ENCODE peak calls at places on chromosomes 16 and 17, in eight cellular contexts. One of them, this sample, is unnamed.

GRCh38 chr16:70610273-70611223 is 35.8 kb upstream of the IL34 start:
- DNase-seq in cardiac muscle cell: peak
- DNase-seq in CD8-positive, alpha-beta T cell: no peak
- DNase-seq in breast epithelium: peak
- DNase-seq in colonic mucosa: peak
- DNase-seq in upper lobe of right lung: no peak
- DNase-seq in adrenal gland: peak
- DNase-seq in MM.1S: no peak
- DNase-seq in this sample: no peak

GRCh38 chr17:63399856-63400255 is 46.2 kb downstream of the CYB561 start:
- DNase-seq in cardiac muscle cell: peak
- DNase-seq in CD8-positive, alpha-beta T cell: no peak
- DNase-seq in breast epithelium: no peak
- DNase-seq in colonic mucosa: peak
- DNase-seq in upper lobe of right lung: no peak
- DNase-seq in adrenal gland: peak
- DNase-seq in MM.1S: no peak
- DNase-seq in this sample: no peak

GRCh38 chr17:48048321-48049140 is at the start of gene NFE2L1:
- DNase-seq in cardiac muscle cell: peak
- DNase-seq in CD8-positive, alpha-beta T cell: no peak
- DNase-seq in breast epithelium: peak
- DNase-seq in colonic mucosa: peak
- DNase-seq in upper lobe of right lung: peak
- DNase-seq in adrenal gland: peak
- DNase-seq in MM.1S: peak
- DNase-seq in this sample: peak

GRCh38 chr16:28477311-28477920 is 5.3 kb upstream of the NPIPB7 start:
- DNase-seq in cardiac muscle cell: no peak
- DNase-seq in CD8-positive, alpha-beta T cell: no peak
- DNase-seq in breast epithelium: no peak
- DNase-seq in colonic mucosa: peak
- DNase-seq in upper lobe of right lung: peak
- DNase-seq in adrenal gland: no peak
- DNase-seq in MM.1S: no peak
- DNase-seq in this sample: no peak

GRCh38 chr16:56231-56927 is 2.8 kb downstream of the SNRNP25 start:
- DNase-seq in cardiac muscle cell: no peak
- DNase-seq in CD8-positive, alpha-beta T cell: no peak
- DNase-seq in breast epithelium: no peak
- DNase-seq in colonic mucosa: no peak
- DNase-seq in upper lobe of right lung: no peak
- DNase-seq in adrenal gland: no peak
- DNase-seq in MM.1S: no peak
- DNase-seq in this sample: no peak

GRCh38 chr16:49649013-49649785 is 206.7 kb downstream of the ZNF423 start:
- DNase-seq in cardiac muscle cell: peak
- DNase-seq in CD8-positive, alpha-beta T cell: no peak
- DNase-seq in breast epithelium: no peak
- DNase-seq in colonic mucosa: no peak
- DNase-seq in upper lobe of right lung: no peak
- DNase-seq in adrenal gland: no peak
- DNase-seq in MM.1S: no peak
- DNase-seq in this sample: no peak

GRCh38 chr17:78027121-78027520 is 68.6 kb downstream of the TNRC6C start:
- DNase-seq in cardiac muscle cell: no peak
- DNase-seq in CD8-positive, alpha-beta T cell: no peak
- DNase-seq in breast epithelium: no peak
- DNase-seq in colonic mucosa: no peak
- DNase-seq in upper lobe of right lung: no peak
- DNase-seq in adrenal gland: no peak
- DNase-seq in MM.1S: no peak
- DNase-seq in this sample: no peak

GRCh38 chr16:48124266-48124665 is 31.5 kb downstream of the ABCC12 start:
- DNase-seq in cardiac muscle cell: no peak
- DNase-seq in CD8-positive, alpha-beta T cell: no peak
- DNase-seq in breast epithelium: no peak
- DNase-seq in colonic mucosa: no peak
- DNase-seq in upper lobe of right lung: no peak
- DNase-seq in adrenal gland: no peak
- DNase-seq in MM.1S: no peak
- DNase-seq in this sample: no peak

GRCh38 chr17:74163836-74164235 is 39.6 kb upstream of the RPL38 start:
- DNase-seq in cardiac muscle cell: no peak
- DNase-seq in CD8-positive, alpha-beta T cell: no peak
- DNase-seq in breast epithelium: no peak
- DNase-seq in colonic mucosa: no peak
- DNase-seq in upper lobe of right lung: peak
- DNase-seq in adrenal gland: no peak
- DNase-seq in MM.1S: no peak
- DNase-seq in this sample: no peak

GRCh38 chr17:77834170-77835115 is 124.1 kb upstream of the TNRC6C start:
- DNase-seq in cardiac muscle cell: peak
- DNase-seq in CD8-positive, alpha-beta T cell: peak
- DNase-seq in breast epithelium: peak
- DNase-seq in colonic mucosa: no peak
- DNase-seq in upper lobe of right lung: peak
- DNase-seq in adrenal gland: peak
- DNase-seq in MM.1S: peak
- DNase-seq in this sample: peak

GRCh38 chr16:88638323-88639230 is at the start of gene IL17C:
- DNase-seq in cardiac muscle cell: no peak
- DNase-seq in CD8-positive, alpha-beta T cell: no peak
- DNase-seq in breast epithelium: no peak
- DNase-seq in colonic mucosa: peak
- DNase-seq in upper lobe of right lung: no peak
- DNase-seq in adrenal gland: no peak
- DNase-seq in MM.1S: peak
- DNase-seq in this sample: no peak

GRCh38 chr16:56878455-56878854 is 13.4 kb downstream of the SLC12A3 start:
- DNase-seq in cardiac muscle cell: no peak
- DNase-seq in CD8-positive, alpha-beta T cell: no peak
- DNase-seq in breast epithelium: no peak
- DNase-seq in colonic mucosa: no peak
- DNase-seq in upper lobe of right lung: no peak
- DNase-seq in adrenal gland: no peak
- DNase-seq in MM.1S: no peak
- DNase-seq in this sample: no peak

GRCh38 chr17:32912218-32912897 is 15.6 kb upstream of the TMEM98 start:
- DNase-seq in cardiac muscle cell: peak
- DNase-seq in CD8-positive, alpha-beta T cell: no peak
- DNase-seq in breast epithelium: peak
- DNase-seq in colonic mucosa: peak
- DNase-seq in upper lobe of right lung: peak
- DNase-seq in adrenal gland: peak
- DNase-seq in MM.1S: no peak
- DNase-seq in this sample: no peak

GRCh38 chr17:31488982-31489294 is 97.5 kb downstream of the RAB11FIP4 start:
- DNase-seq in cardiac muscle cell: no peak
- DNase-seq in CD8-positive, alpha-beta T cell: no peak
- DNase-seq in breast epithelium: no peak
- DNase-seq in colonic mucosa: no peak
- DNase-seq in upper lobe of right lung: no peak
- DNase-seq in adrenal gland: no peak
- DNase-seq in MM.1S: peak
- DNase-seq in this sample: no peak

GRCh38 chr16:47461598-47462266 is 601 bp downstream of the PHKB start:
- DNase-seq in cardiac muscle cell: peak
- DNase-seq in CD8-positive, alpha-beta T cell: no peak
- DNase-seq in breast epithelium: no peak
- DNase-seq in colonic mucosa: peak
- DNase-seq in upper lobe of right lung: no peak
- DNase-seq in adrenal gland: peak
- DNase-seq in MM.1S: peak
- DNase-seq in this sample: no peak

GRCh38 chr17:39152134-39152884 is 872 bp upstream of the PLXDC1 start:
- DNase-seq in cardiac muscle cell: no peak
- DNase-seq in CD8-positive, alpha-beta T cell: peak
- DNase-seq in breast epithelium: no peak
- DNase-seq in colonic mucosa: peak
- DNase-seq in upper lobe of right lung: no peak
- DNase-seq in adrenal gland: no peak
- DNase-seq in MM.1S: no peak
- DNase-seq in this sample: no peak

GRCh38 chr17:50863221-50863843 is 2.8 kb downstream of the TOB1 start:
- DNase-seq in cardiac muscle cell: peak
- DNase-seq in CD8-positive, alpha-beta T cell: no peak
- DNase-seq in breast epithelium: no peak
- DNase-seq in colonic mucosa: peak
- DNase-seq in upper lobe of right lung: no peak
- DNase-seq in adrenal gland: peak
- DNase-seq in MM.1S: peak
- DNase-seq in this sample: no peak

GRCh38 chr17:58960068-58960467 is 146.6 kb downstream of the TRIM37 start:
- DNase-seq in cardiac muscle cell: peak
- DNase-seq in CD8-positive, alpha-beta T cell: no peak
- DNase-seq in breast epithelium: no peak
- DNase-seq in colonic mucosa: peak
- DNase-seq in upper lobe of right lung: no peak
- DNase-seq in adrenal gland: peak
- DNase-seq in MM.1S: peak
- DNase-seq in this sample: no peak

GRCh38 chr17:81520021-81520894 is 7.7 kb upstream of the ACTG1 start:
- DNase-seq in cardiac muscle cell: no peak
- DNase-seq in CD8-positive, alpha-beta T cell: no peak
- DNase-seq in breast epithelium: no peak
- DNase-seq in colonic mucosa: no peak
- DNase-seq in upper lobe of right lung: peak
- DNase-seq in adrenal gland: no peak
- DNase-seq in MM.1S: no peak
- DNase-seq in this sample: peak
- H3K4me3 ChIP-seq in cardiac muscle cell: peak
- H3K4me3 ChIP-seq in CD8-positive, alpha-beta T cell: no peak
- H3K4me3 ChIP-seq in breast epithelium: no peak
- H3K4me3 ChIP-seq in colonic mucosa: peak
- H3K4me3 ChIP-seq in upper lobe of right lung: peak
- H3K4me3 ChIP-seq in adrenal gland: no peak
- H3K4me3 ChIP-seq in MM.1S: peak
- H3K4me3 ChIP-seq in this sample: no peak

GRCh38 chr17:49741009-49741691 is 22.8 kb downstream of the FAM117A start:
- DNase-seq in cardiac muscle cell: peak
- DNase-seq in CD8-positive, alpha-beta T cell: no peak
- DNase-seq in breast epithelium: no peak
- DNase-seq in colonic mucosa: no peak
- DNase-seq in upper lobe of right lung: no peak
- DNase-seq in adrenal gland: no peak
- DNase-seq in MM.1S: peak
- DNase-seq in this sample: no peak

GRCh38 chr17:49742256-49742655 is 21.7 kb downstream of the FAM117A start:
- DNase-seq in cardiac muscle cell: peak
- DNase-seq in CD8-positive, alpha-beta T cell: no peak
- DNase-seq in breast epithelium: no peak
- DNase-seq in colonic mucosa: no peak
- DNase-seq in upper lobe of right lung: no peak
- DNase-seq in adrenal gland: no peak
- DNase-seq in MM.1S: peak
- DNase-seq in this sample: no peak

GRCh38 chr17:49739662-49740271 is 24.2 kb downstream of the FAM117A start:
- DNase-seq in cardiac muscle cell: peak
- DNase-seq in CD8-positive, alpha-beta T cell: peak
- DNase-seq in breast epithelium: peak
- DNase-seq in colonic mucosa: peak
- DNase-seq in upper lobe of right lung: peak
- DNase-seq in adrenal gland: peak
- DNase-seq in MM.1S: peak
- DNase-seq in this sample: no peak

GRCh38 chr17:49738456-49739163 is 25.3 kb downstream of the FAM117A start:
- DNase-seq in cardiac muscle cell: no peak
- DNase-seq in CD8-positive, alpha-beta T cell: no peak
- DNase-seq in breast epithelium: no peak
- DNase-seq in colonic mucosa: no peak
- DNase-seq in upper lobe of right lung: no peak
- DNase-seq in adrenal gland: peak
- DNase-seq in MM.1S: no peak
- DNase-seq in this sample: no peak

GRCh38 chr17:49741692-49742076 is 22.2 kb downstream of the FAM117A start:
- DNase-seq in cardiac muscle cell: no peak
- DNase-seq in CD8-positive, alpha-beta T cell: no peak
- DNase-seq in breast epithelium: no peak
- DNase-seq in colonic mucosa: no peak
- DNase-seq in upper lobe of right lung: no peak
- DNase-seq in adrenal gland: no peak
- DNase-seq in MM.1S: no peak
- DNase-seq in this sample: no peak
- H3K27ac ChIP-seq in cardiac muscle cell: peak
- H3K27ac ChIP-seq in CD8-positive, alpha-beta T cell: peak
- H3K27ac ChIP-seq in breast epithelium: peak
- H3K27ac ChIP-seq in colonic mucosa: peak
- H3K27ac ChIP-seq in upper lobe of right lung: peak
- H3K27ac ChIP-seq in adrenal gland: no peak
- H3K27ac ChIP-seq in MM.1S: peak
- H3K27ac ChIP-seq in this sample: no peak

DNA sequence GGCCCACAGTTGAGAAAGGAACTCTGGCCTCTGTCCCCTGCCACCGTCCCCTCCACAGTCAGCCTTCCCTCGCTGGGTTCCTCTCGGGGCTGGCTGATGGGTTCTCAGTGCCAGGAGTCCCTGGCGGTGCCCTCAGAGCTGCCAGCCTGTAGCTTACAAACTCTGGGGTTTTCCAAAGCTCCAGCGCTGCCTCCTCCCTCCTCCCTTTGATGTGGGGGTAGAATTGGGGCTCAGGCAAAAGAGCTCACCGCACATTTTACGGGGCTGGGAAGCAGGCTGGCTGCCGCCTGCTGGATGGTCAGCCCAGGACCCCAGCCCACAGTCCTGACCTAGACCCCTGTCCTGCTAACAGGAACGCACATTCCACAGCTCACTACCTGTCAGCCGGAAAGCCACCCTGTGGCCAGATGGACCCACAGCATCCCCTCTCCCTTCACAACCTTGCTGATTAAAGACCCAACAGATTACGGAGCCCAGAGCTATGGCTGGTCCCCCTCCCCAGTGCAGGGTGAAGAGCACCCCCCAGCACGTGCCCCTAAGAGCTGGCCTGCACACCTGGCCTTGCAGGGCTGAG is 6.0 kb downstream of the VASN start:
- DNase-seq in cardiac muscle cell: no peak
- DNase-seq in CD8-positive, alpha-beta T cell: no peak
- DNase-seq in breast epithelium: no peak
- DNase-seq in colonic mucosa: no peak
- DNase-seq in upper lobe of right lung: no peak
- DNase-seq in adrenal gland: no peak
- DNase-seq in MM.1S: no peak
- DNase-seq in this sample: no peak
- TF ChIP-seq CTCF in cardiac muscle cell: peak
- TF ChIP-seq CTCF in CD8-positive, alpha-beta T cell: no peak
- TF ChIP-seq CTCF in breast epithelium: no peak
- TF ChIP-seq CTCF in colonic mucosa: no peak
- TF ChIP-seq CTCF in upper lobe of right lung: no peak
- TF ChIP-seq CTCF in adrenal gland: no peak
- TF ChIP-seq CTCF in MM.1S: no peak
- TF ChIP-seq CTCF in this sample: peak

GRCh38 chr17:14305785-14306496 is 5.1 kb downstream of the HS3ST3B1 start:
- DNase-seq in cardiac muscle cell: no peak
- DNase-seq in CD8-positive, alpha-beta T cell: no peak
- DNase-seq in breast epithelium: no peak
- DNase-seq in colonic mucosa: no peak
- DNase-seq in upper lobe of right lung: no peak
- DNase-seq in adrenal gland: no peak
- DNase-seq in MM.1S: no peak
- DNase-seq in this sample: no peak
- H3K4me3 ChIP-seq in cardiac muscle cell: no peak
- H3K4me3 ChIP-seq in CD8-positive, alpha-beta T cell: no peak
- H3K4me3 ChIP-seq in breast epithelium: no peak
- H3K4me3 ChIP-seq in colonic mucosa: no peak
- H3K4me3 ChIP-seq in upper lobe of right lung: no peak
- H3K4me3 ChIP-seq in adrenal gland: no peak
- H3K4me3 ChIP-seq in MM.1S: no peak
- H3K4me3 ChIP-seq in this sample: no peak